ENCODE peak calls at places on chromosomes 16 and 17, in eight cellular contexts. J, M, Y, F, I, C, S and O are unnamed samples.
A peak's percentile ranks its signal among the peaks of the same experiment; 100 is the strongest.

GRCh38 chr16:27515874-27516353 is 33.8 kb downstream of the GTF3C1 start:
- DNase-seq in J (no peak), M (no peak), Y (peak; percentile 32), F (peak; percentile 33), I (peak; percentile 21), C (no peak), S (peak; percentile 35), O (peak; percentile 11)

GRCh38 chr17:4310349-4311060 is 46.7 kb upstream of the ANKFY1 start:
- DNase-seq in J (peak; percentile 77), M (no peak), Y (peak; percentile 57), F (peak; percentile 81), I (peak; percentile 19), C (peak; percentile 95), S (peak; percentile 38), O (no peak)

GRCh38 chr16:89841275-89841674 is 13.0 kb downstream of the SPIRE2 start:
- DNase-seq in J (no peak), M (no peak), Y (no peak), F (no peak), I (no peak), C (no peak), S (no peak), O (no peak)

GRCh38 chr16:72124761-72125634 is 31.4 kb downstream of the DHX38 start:
- DNase-seq in J (peak; percentile 63), M (peak; percentile 66), Y (peak; percentile 75), F (peak; percentile 87), I (peak; percentile 79), C (peak; percentile 82), S (peak; percentile 81), O (peak; percentile 51)

GRCh38 chr17:50765454-50766221 is 1.7 kb downstream of the ANKRD40CL start:
- DNase-seq in J (no peak), M (no peak), Y (no peak), F (no peak), I (no peak), C (no peak), S (no peak), O (no peak)

GRCh38 chr17:2214047-2214717 is 89.4 kb downstream of the SMG6 start:
- DNase-seq in J (peak; percentile 95), M (peak; percentile 61), Y (peak; percentile 66), F (peak; percentile 96), I (peak; percentile 95), C (peak; percentile 92), S (no peak), O (no peak)

GRCh38 chr17:73308017-73308823 is 3.6 kb downstream of the CDC42EP4 start:
- DNase-seq in J (peak; percentile 86), M (peak; percentile 80), Y (peak; percentile 27), F (peak; percentile 98), I (peak; percentile 93), C (peak; percentile 98), S (peak; percentile 56), O (peak; percentile 85)

GRCh38 chr17:58538801-58539410 is 24.5 kb upstream of the MTMR4 start:
- DNase-seq in J (no peak), M (no peak), Y (peak; percentile 24), F (peak; percentile 39), I (no peak), C (peak; percentile 41), S (no peak), O (no peak)

GRCh38 chr16:54048994-54049929 is 237.3 kb downstream of the IRX3 start:
- DNase-seq in J (no peak), M (no peak), Y (no peak), F (no peak), I (no peak), C (no peak), S (peak; percentile 36), O (no peak)

GRCh38 chr17:4853195-4853762 is 20.1 kb downstream of the MINK1 start:
- DNase-seq in J (no peak), M (no peak), Y (no peak), F (no peak), I (no peak), C (no peak), S (no peak), O (peak; percentile 83)

GRCh38 chr16:2008009-2008526 is 1.6 kb downstream of the ZNF598 start:
- DNase-seq in J (peak; percentile 70), M (peak; percentile 19), Y (no peak), F (peak; percentile 72), I (peak; percentile 89), C (peak; percentile 80), S (no peak), O (peak; percentile 93)

GRCh38 chr16:65704866-65705265 is 583.0 kb upstream of the CDH11 start:
- DNase-seq in J (no peak), M (no peak), Y (peak; percentile 19), F (no peak), I (no peak), C (no peak), S (peak; percentile 15), O (no peak)

GRCh38 chr17:77471984-77472836 is 331.4 kb downstream of the SEC14L1 start:
- DNase-seq in J (peak; percentile 85), M (no peak), Y (peak; percentile 94), F (peak; percentile 93), I (peak; percentile 71), C (peak; percentile 94), S (peak; percentile 98), O (peak; percentile 76)

GRCh38 chr16:27254262-27254811 is 14.2 kb downstream of the NSMCE1 start:
- DNase-seq in J (no peak), M (no peak), Y (no peak), F (no peak), I (no peak), C (no peak), S (no peak), O (peak; percentile 34)

GRCh38 chr16:71353736-71354135 is 4.8 kb upstream of the CALB2 start:
- DNase-seq in J (no peak), M (no peak), Y (no peak), F (no peak), I (no peak), C (no peak), S (no peak), O (no peak)

DNA sequence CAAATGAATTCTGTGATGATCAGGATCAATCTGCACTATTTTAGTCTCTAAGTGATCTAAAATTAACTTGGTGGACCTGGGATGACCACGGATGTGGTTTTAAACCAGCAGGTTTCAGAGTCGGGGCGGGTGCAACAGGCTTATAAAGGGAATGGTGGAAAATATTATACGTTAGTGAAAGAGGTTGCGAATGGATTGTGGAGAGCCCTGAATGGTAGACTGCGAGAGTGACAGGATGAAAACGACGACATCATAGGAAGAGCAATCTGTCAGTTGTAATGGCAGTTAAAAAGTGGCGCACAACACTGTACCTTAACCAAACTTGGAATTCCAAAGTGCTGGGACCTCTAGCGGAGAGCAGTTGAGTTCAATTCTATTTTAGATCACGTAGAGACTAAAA is 1.2 kb upstream of the CYB5B start:
- DNase-seq in J (no peak), M (no peak), Y (no peak), F (no peak), I (no peak), C (no peak), S (no peak), O (no peak)
- H3K4me3 ChIP-seq in J (no peak overlapping the region), M (peak overlapping the region; percentile 86), Y (no peak overlapping the region), F (no peak overlapping the region), I (no peak overlapping the region), C (no peak overlapping the region), S (no peak overlapping the region), O (no peak overlapping the region)

GRCh38 chr16:56384074-56384721 is 41.1 kb downstream of the AMFR start:
- DNase-seq in J (no peak), M (no peak), Y (no peak), F (no peak), I (no peak), C (no peak), S (no peak), O (no peak)
- H3K4me3 ChIP-seq in J (no peak overlapping the region), M (no peak overlapping the region), Y (no peak overlapping the region), F (no peak overlapping the region), I (no peak overlapping the region), C (no peak overlapping the region), S (no peak overlapping the region), O (no peak overlapping the region)

GRCh38 chr16:21608647-21609328 is 9.4 kb downstream of the METTL9 start:
- DNase-seq in J (no peak), M (no peak), Y (no peak), F (peak; percentile 11), I (peak; percentile 63), C (no peak), S (no peak), O (no peak)

GRCh38 chr16:21611546-21612384 is 12.4 kb downstream of the METTL9 start:
- DNase-seq in J (no peak), M (no peak), Y (no peak), F (peak; percentile 25), I (peak; percentile 32), C (no peak), S (peak; percentile 62), O (no peak)

GRCh38 chr16:21611178-21611545 is 11.8 kb downstream of the METTL9 start:
- DNase-seq in J (no peak), M (no peak), Y (no peak), F (peak; percentile 64), I (peak; percentile 81), C (peak; percentile 52), S (no peak), O (no peak)

GRCh38 chr16:21610006-21610544 is 10.7 kb downstream of the METTL9 start:
- DNase-seq in J (no peak), M (no peak), Y (no peak), F (no peak), I (no peak), C (no peak), S (peak; percentile 68), O (no peak)

DNA sequence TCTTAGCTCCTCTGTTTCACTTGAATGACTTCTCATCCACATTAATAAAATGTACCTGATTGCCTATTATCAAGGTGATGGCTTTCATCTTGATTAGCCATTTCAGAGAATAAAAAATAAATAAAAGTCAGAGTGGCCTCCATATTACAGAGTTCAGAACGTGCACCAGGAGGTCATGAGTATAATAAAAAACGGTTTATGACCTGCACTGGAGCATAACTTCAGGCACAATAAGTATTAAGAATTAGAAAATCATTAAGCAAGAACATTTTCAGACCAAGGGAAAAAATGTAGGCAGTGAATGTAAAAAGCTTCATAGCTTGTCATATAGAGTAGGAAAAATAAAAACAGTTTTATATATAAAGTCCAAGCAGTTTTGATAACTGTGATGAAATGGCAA is 11.4 kb downstream of the METTL9 start:
- DNase-seq in J (no peak), M (no peak), Y (no peak), F (no peak), I (no peak), C (no peak), S (no peak), O (no peak)
- H3K4me3 ChIP-seq in J (no peak overlapping the region), M (no peak overlapping the region), Y (no peak overlapping the region), F (no peak overlapping the region), I (no peak overlapping the region), C (no peak overlapping the region), S (no peak overlapping the region), O (no peak overlapping the region)

DNA sequence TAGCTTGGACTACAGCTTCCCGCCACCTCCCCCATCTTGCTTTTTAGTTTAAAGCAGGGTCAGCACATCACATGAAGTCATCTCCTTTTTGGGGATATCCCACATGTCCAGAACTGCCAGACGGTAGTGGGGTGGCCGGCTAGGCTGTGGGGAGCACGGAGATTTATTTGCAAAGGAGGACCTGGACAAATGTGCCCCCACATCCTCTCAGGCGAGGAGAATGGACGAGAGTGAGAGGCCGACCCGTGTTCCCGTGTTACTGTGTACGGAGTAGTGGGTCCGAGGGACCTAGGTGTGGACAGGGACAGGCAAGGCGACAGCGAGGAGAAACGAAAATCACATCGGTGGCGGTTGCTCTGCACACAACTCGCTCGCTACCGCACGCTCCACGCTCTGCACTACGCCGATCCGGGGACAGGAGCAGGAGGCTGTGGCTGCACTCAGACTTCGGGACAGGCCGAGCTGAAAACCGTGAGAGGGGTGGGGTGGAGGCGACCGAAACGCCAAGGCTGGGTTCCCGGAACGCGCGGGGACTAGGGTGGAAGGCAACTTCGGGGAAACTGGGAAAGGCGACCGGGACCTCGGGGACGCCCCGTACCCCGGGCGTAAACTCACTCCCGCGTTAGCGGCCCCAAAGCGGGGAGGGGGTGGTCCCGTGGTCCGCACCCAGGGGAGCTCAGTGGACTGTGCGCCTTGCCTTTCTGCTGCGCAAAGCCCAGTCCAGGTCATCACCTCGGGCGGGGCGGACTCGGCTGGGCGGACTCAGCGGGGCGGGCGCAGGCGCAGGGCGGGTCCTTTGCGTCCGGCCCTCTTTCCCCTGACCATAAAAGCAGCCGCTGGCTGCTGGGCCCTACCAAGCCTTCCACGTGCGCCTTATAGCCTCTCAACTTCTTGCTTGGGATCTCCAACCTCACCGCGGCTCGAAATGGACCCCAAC is at the start of gene MT1A:
- DNase-seq in J (peak; percentile 54), M (peak; percentile 83), Y (peak; percentile 69), F (peak; percentile 49), I (peak; percentile 65), C (peak; percentile 44), S (no peak), O (no peak)
- H3K4me3 ChIP-seq in J (peak within 1 kb of the TSS; percentile 59), M (peak within 1 kb of the TSS; percentile 70), Y (peak within 1 kb of the TSS; percentile 36), F (peak within 1 kb of the TSS; percentile 60), I (peak within 1 kb of the TSS; percentile 56), C (peak within 1 kb of the TSS; percentile 60), S (peak within 1 kb of the TSS; percentile 31), O (peak within 1 kb of the TSS; percentile 8)